ENCODE peak calls at places on chromosome 12, in ten cellular contexts. K is pancreas; B is mesendoderm; D is tibial nerve; Z is mucosa of descending colon; E is psoas muscle; C is PC-3; G is CD8-positive, alpha-beta T cell; S is neuronal stem cell; W is lung. Q is an unnamed sample. For H3K4me1, the result is how much of the 10 kb centered on the place peaks cover.

GRCh38 chr12:104374071-104374470 is 70.5 kb downstream of the EID3 start:
- DNase-seq in Z (no peak), S (no peak), K (no peak), B (no peak), G (no peak), C (peak), D (no peak), E (no peak), W (no peak), Q (no peak)

GRCh38 chr12:64325055-64325454 is 65.5 kb downstream of the C12orf56 start:
- DNase-seq in G (no peak), W (no peak), Z (no peak), B (no peak), S (no peak), D (no peak), E (no peak), K (no peak), C (no peak), Q (no peak)

GRCh38 chr12:104213952-104214351 is 1.6 kb upstream of the TXNRD1 start:
- DNase-seq in E (no peak), G (no peak), C (peak), Z (no peak), K (no peak), D (peak), S (no peak), B (no peak), W (no peak), Q (no peak)

GRCh38 chr12:78146365-78146772 is 315.7 kb downstream of the NAV3 start:
- DNase-seq in K (no peak), B (peak), E (no peak), S (peak), G (no peak), Z (no peak), D (no peak), W (no peak), C (peak), Q (peak)

GRCh38 chr12:4270016-4270669 is 3.4 kb upstream of the CCND2 start:
- DNase-seq in W (no peak), D (no peak), C (no peak), S (no peak), Z (peak), E (no peak), B (peak), K (no peak), G (peak), Q (no peak)

GRCh38 chr12:46406352-46407027 is 33.9 kb upstream of the SLC38A2 start:
- DNase-seq in B (peak), C (no peak), Z (no peak), G (no peak), S (no peak), W (no peak), D (no peak), K (no peak), E (no peak), Q (no peak)

GRCh38 chr12:47551426-47551851 is 154.4 kb downstream of the RPAP3 start:
- DNase-seq in W (no peak), Z (no peak), S (no peak), C (peak), D (peak), G (no peak), K (no peak), B (no peak), E (no peak), Q (no peak)

GRCh38 chr12:97181571-97182265 is 274.7 kb downstream of the NEDD1 start:
- DNase-seq in E (no peak), K (no peak), B (peak), S (no peak), G (no peak), W (no peak), C (no peak), D (no peak), Z (no peak), Q (no peak)

GRCh38 chr12:90908465-90908864 is 46.5 kb downstream of the CCER1 start:
- DNase-seq in S (no peak), D (no peak), K (no peak), Z (no peak), B (no peak), W (no peak), G (no peak), C (peak), E (no peak), Q (no peak)

GRCh38 chr12:127078577-127079350 is 1188.2 kb upstream of the TMEM132C start:
- DNase-seq in W (no peak), S (no peak), K (no peak), Z (no peak), E (no peak), G (no peak), B (no peak), C (peak), D (no peak), Q (no peak)

GRCh38 chr12:20097561-20097960 is 270.8 kb upstream of the PDE3A start:
- DNase-seq in W (no peak), Z (no peak), B (no peak), K (no peak), C (no peak), G (no peak), D (no peak), E (no peak), S (no peak), Q (no peak)

GRCh38 chr12:95074766-95075165 is 1.3 kb upstream of the NR2C1 start:
- DNase-seq in C (no peak), D (no peak), K (no peak), Z (no peak), S (no peak), W (no peak), G (no peak), B (no peak), E (no peak), Q (no peak)

GRCh38 chr12:8709124-8709830 is 11.5 kb downstream of the RIMKLB start:
- DNase-seq in B (no peak), C (no peak), Z (peak), W (no peak), S (no peak), G (no peak), E (peak), K (no peak), D (no peak), Q (peak)

GRCh38 chr12:28130625-28131598 is 59.3 kb upstream of the CCDC91 start:
- DNase-seq in K (no peak), C (peak), D (no peak), S (no peak), B (no peak), W (no peak), Z (no peak), E (peak), G (no peak), Q (no peak)

GRCh38 chr12:105175397-105175990 is 60.5 kb downstream of the APPL2 start:
- DNase-seq in K (no peak), E (no peak), S (no peak), B (peak), C (no peak), W (no peak), D (no peak), G (no peak), Z (no peak), Q (no peak)

GRCh38 chr12:46661161-46661845 is 164.5 kb downstream of the SLC38A4 start:
- DNase-seq in E (no peak), K (peak), D (peak), C (peak), S (peak), Z (peak), G (no peak), W (no peak), B (peak), Q (peak)

GRCh38 chr12:2083561-2083960 is 30.8 kb downstream of the CACNA1C start:
- DNase-seq in E (no peak), D (no peak), B (no peak), Z (no peak), G (no peak), S (no peak), C (peak), K (no peak), W (no peak), Q (no peak)

GRCh38 chr12:27998170-27999110 is 25.9 kb upstream of the PTHLH start:
- DNase-seq in D (no peak), B (no peak), Z (no peak), K (no peak), G (no peak), W (no peak), C (peak), S (no peak), E (no peak), Q (no peak)

GRCh38 chr12:120994059-120994458 is 15.7 kb downstream of the HNF1A start:
- DNase-seq in D (no peak), W (no peak), G (no peak), B (no peak), E (no peak), Z (no peak), K (no peak), C (no peak), S (no peak), Q (no peak)

GRCh38 chr12:107045186-107045585 is 48.2 kb downstream of the CRY1 start:
- DNase-seq in B (no peak), C (no peak), Z (no peak), E (no peak), D (no peak), S (no peak), G (no peak), W (no peak), K (no peak), Q (no peak)

GRCh38 chr12:124740691-124741137 is 123.0 kb downstream of the SCARB1 start:
- DNase-seq in S (no peak), G (no peak), K (no peak), E (peak), W (no peak), B (peak), C (peak), Z (no peak), D (no peak), Q (peak)

GRCh38 chr12:124739953-124740561 is 123.6 kb downstream of the SCARB1 start:
- DNase-seq in S (no peak), G (no peak), B (no peak), Z (no peak), D (no peak), C (no peak), W (no peak), K (no peak), E (no peak), Q (no peak)

GRCh38 chr12:124742111-124742510 is 121.6 kb downstream of the SCARB1 start:
- DNase-seq in Z (no peak), K (no peak), E (no peak), G (no peak), C (no peak), S (no peak), B (no peak), D (no peak), W (no peak), Q (peak)

GRCh38 chr12:124742702-124743101 is 121.0 kb downstream of the SCARB1 start:
- DNase-seq in S (no peak), C (no peak), D (no peak), K (no peak), E (no peak), Z (no peak), G (no peak), B (no peak), W (no peak), Q (peak)

GRCh38 chr12:124741211-124741610 is 122.5 kb downstream of the SCARB1 start:
- DNase-seq in K (no peak), Z (no peak), W (no peak), B (no peak), C (no peak), S (no peak), G (no peak), D (no peak), E (no peak), Q (no peak)
- H3K4me1 ChIP-seq in K (under half), Z (under half), W (under half), B (under half), C (under half), S (under half), G (under half), D (under half), E (under half), Q (under half)

GRCh38 chr12:32885831-32886230 is 10.7 kb downstream of the PKP2 start:
- DNase-seq in Z (no peak), B (no peak), C (no peak), S (no peak), G (no peak), D (no peak), W (no peak), K (no peak), E (no peak), Q (no peak)
- H3K4me1 ChIP-seq in Z (under half), B (under half), C (under half), S (under half), G (under half), D (under half), W (under half), K (under half), E (under half), Q (under half)

GRCh38 chr12:29155079-29155478 is 6.0 kb downstream of the FAR2 start:
- DNase-seq in C (no peak), K (no peak), D (no peak), W (no peak), G (no peak), B (peak), Z (no peak), S (no peak), E (no peak), Q (peak)

GRCh38 chr12:29149691-29150382 is 759 bp downstream of the FAR2 start:
- DNase-seq in S (no peak), Z (peak), B (peak), C (no peak), E (peak), K (no peak), D (no peak), W (no peak), G (no peak), Q (no peak)

GRCh38 chr12:29148958-29149690 is at the start of gene FAR2:
- DNase-seq in S (peak), Z (peak), G (peak), E (peak), D (no peak), W (peak), B (peak), K (no peak), C (peak), Q (peak)

GRCh38 chr12:29152223-29152868 is 3.3 kb downstream of the FAR2 start:
- DNase-seq in D (no peak), W (no peak), C (no peak), K (no peak), G (no peak), E (no peak), S (no peak), B (no peak), Z (no peak), Q (no peak)

DNA sequence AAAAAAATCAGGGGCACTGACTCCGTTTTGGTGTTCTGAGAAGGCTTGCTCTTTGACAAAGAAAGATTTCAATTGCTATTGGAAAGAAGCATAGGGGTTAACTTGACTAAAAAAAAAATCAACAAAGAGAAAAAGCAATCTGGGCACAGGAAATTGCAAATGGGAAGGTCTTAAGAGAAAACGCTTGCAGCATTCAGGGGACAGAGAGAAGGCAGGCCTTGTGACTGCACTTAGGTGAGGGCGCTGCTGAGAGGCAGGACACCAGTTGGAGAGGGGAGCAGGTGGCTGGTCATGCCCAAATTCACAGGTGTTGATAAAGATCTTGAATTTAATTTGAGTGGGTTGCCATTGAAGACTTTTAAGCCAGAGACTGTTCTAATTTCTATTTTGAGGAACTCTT is 4.2 kb downstream of the FAR2 start:
- DNase-seq in Z (no peak), K (no peak), D (no peak), S (no peak), W (no peak), G (no peak), B (peak), C (no peak), E (no peak), Q (no peak)
- H3K4me1 ChIP-seq in Z (under half), K (under half), D (under half), S (under half), W (under half), G (under half), B (under half), C (under half), E (under half), Q (under half)

DNA sequence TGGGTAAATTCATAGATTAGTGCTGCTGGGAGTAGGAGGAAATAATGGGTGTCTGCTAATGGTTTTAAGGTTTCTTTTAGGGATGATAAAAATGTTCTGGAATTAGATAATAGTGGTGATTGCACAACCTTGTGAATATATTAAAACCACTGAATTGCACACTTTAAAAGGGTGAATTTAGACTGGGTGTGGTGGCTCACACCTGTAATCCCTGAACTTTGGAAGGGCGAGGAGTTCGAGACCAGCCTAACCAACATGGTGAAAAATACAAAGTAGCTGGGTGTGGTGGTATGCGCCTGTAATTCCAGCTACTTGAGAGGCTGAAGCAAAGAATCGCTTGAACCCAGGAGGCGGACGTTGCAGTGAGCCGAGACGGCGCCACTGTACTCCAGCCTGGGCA is 1.3 kb downstream of the RAD52 start:
- DNase-seq in S (no peak), B (no peak), D (no peak), G (no peak), Z (peak), W (no peak), E (no peak), C (no peak), K (no peak), Q (no peak)
- H3K4me1 ChIP-seq in S (under half), B (under half), D (under half), G (under half), Z (under half), W (under half), E (under half), C (under half), K (under half), Q (under half)

Q was measured in SJCRH30.